ENCODE peak calls at places on chromosomes 6 and 20, in four cellular contexts. M, J, H and E are unnamed samples.

GRCh38 chr6:53724501-53724900 is 58.9 kb upstream of the KLHL31 start:
- DNase-seq in J (no peak), H (no peak), M (no peak), E (no peak)

GRCh38 chr6:44010411-44011349 is 116.6 kb downstream of the MRPL14 start:
- DNase-seq in H (no peak), J (no peak), M (peak; percentile 51), E (peak; percentile 94)

GRCh38 chr6:154410619-154411044 is 54.0 kb upstream of the IPCEF1 start:
- DNase-seq in H (no peak), M (peak; percentile 22), J (peak; percentile 33), E (peak; percentile 98)

GRCh38 chr6:142850653-142851434 is 94.1 kb downstream of the HIVEP2 start:
- DNase-seq in H (no peak), J (no peak), M (no peak), E (peak; percentile 69)

GRCh38 chr6:12071064-12071615 is 59.0 kb downstream of the HIVEP1 start:
- DNase-seq in H (no peak), M (no peak), J (no peak), E (no peak)

GRCh38 chr6:127513425-127513824 is 5.7 kb downstream of the MTCL3 start:
- DNase-seq in M (no peak), H (no peak), J (no peak), E (no peak)

GRCh38 chr6:117188627-117189201 is 76.6 kb upstream of the VGLL2 start:
- DNase-seq in M (no peak), J (no peak), H (no peak), E (peak; percentile 12)

GRCh38 chr20:38559764-38560163 is 21.2 kb upstream of the ADIG start:
- DNase-seq in M (no peak), H (no peak), J (no peak), E (no peak)

GRCh38 chr6:23349521-23350147 is 776.4 kb upstream of the NRSN1 start:
- DNase-seq in J (no peak), H (no peak), M (no peak), E (peak; percentile 81)

GRCh38 chr20:7841291-7841966 is 98.8 kb downstream of the HAO1 start:
- DNase-seq in J (no peak), H (no peak), M (peak; percentile 23), E (peak; percentile 62)

GRCh38 chr6:2237001-2237400 is 8.4 kb downstream of the GMDS start:
- DNase-seq in H (no peak), M (no peak), J (no peak), E (peak; percentile 83)

GRCh38 chr6:6788394-6789020 is 200.0 kb downstream of the LY86 start:
- DNase-seq in J (no peak), M (no peak), H (no peak), E (peak; percentile 54)

GRCh38 chr20:7924692-7925091 is 15.6 kb downstream of the HAO1 start:
- DNase-seq in M (no peak), H (no peak), J (no peak), E (peak; percentile 90)

DNA sequence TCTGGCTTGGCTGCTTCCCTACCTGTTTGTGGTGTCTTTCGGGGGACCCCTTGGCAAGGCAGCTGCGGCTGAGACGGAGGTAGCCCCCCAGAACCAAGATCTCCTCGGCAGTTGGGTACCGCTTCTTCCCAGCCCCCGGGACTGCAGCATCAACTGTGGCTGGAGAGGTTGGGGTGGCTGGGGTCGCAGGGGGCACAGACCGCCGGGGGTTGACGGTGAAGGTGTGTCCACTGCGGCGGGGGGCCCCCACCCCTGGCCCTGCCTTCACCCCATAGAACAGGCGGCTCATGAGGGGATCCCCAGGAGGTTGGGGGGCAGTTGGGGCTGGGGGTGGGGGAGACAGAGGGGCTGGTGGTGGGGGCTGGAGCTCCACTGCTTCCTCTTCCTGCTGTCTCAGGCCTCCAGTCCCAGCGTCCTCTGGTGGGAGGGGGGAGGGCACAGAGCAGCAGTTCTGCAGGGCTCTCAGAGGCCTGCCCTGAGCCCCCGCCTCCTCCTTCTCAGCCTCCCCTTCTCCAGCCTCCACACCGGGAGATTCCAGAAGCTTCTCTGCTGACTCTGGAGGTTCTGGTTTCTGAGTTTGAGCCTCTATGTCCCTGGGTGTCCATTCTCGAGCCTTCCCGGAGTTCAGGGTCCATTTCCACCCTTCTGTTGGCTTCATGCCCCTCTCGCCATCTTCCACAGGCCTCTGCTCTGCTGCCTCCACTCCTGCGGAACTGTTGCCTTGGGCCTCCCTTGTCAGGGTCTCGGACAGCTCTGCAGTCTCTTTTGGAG is 1.9 kb downstream of the PPP1R18 start:
- DNase-seq in J (no peak), H (peak; percentile 80), M (peak; percentile 53), E (peak; percentile 46)
- TF ChIP-seq CTCF in J (no peak), H (no peak), M (no peak), E (no peak)

DNA sequence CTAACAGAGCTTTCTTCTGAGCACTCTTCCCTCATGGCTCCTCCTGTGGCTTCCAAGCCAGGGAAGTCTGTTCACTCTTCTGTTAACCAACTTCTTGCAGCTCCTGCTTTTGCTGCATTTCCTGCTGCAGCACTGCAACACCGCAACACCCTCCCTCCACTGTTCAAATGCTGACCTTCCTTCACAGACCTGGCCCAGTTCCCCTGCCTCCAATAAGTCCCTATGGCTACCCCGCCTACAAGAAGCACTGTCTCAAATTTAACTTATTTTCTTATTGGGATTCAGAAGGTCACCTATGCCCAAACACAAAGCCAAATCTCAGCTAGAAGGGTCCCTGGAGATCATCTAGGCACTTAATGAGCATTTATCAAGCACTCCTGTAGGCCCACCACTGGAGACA is 44.6 kb downstream of the ELMO2 start:
- DNase-seq in M (no peak), H (no peak), J (no peak), E (no peak)
- H3K4me3 ChIP-seq in M (no peak overlapping the region), H (no peak overlapping the region), J (no peak overlapping the region), E (no peak overlapping the region)

GRCh38 chr6:161021543-161021942 is 30.0 kb downstream of the MAP3K4 start:
- DNase-seq in M (no peak), H (no peak), J (no peak), E (no peak)

GRCh38 chr6:161024364-161024920 is 32.9 kb downstream of the MAP3K4 start:
- DNase-seq in J (no peak), H (no peak), M (no peak), E (no peak)

GRCh38 chr6:161021978-161022743 is 30.6 kb downstream of the MAP3K4 start:
- DNase-seq in M (no peak), H (no peak), J (no peak), E (no peak)

GRCh38 chr6:161019324-161019839 is 27.8 kb downstream of the MAP3K4 start:
- DNase-seq in M (no peak), H (no peak), J (no peak), E (no peak)

GRCh38 chr6:161023316-161023715 is 31.7 kb downstream of the MAP3K4 start:
- DNase-seq in J (no peak), H (no peak), M (no peak), E (no peak)
- TF ChIP-seq CTCF in J (no peak), H (no peak), M (no peak), E (no peak)

GRCh38 chr6:27601668-27602254 is 128.9 kb upstream of the ZNF184 start:
- DNase-seq in M (no peak), H (no peak), J (no peak), E (no peak)
- H3K4me3 ChIP-seq in M (no peak overlapping the region), H (no peak overlapping the region), J (no peak overlapping the region), E (no peak overlapping the region)